ENCODE peak calls at places on chromosomes 2 and 18, in ten cellular contexts. E is fibroblast of pulmonary artery, I is fibroblast of lung, V is HCT116, L is BJ, O is cardiac muscle cell, F is lower leg skin, A is brain microvascular endothelial cell, Y is upper lobe of right lung, Z is A549. S is an unnamed sample.

GRCh38 chr2:70705160-70705850 is 62.7 kb downstream of the ADD2 start:
- DNase-seq in E (no peak), I (no peak), V (no peak), L (no peak), O (no peak), F (peak), A (no peak), Y (no peak), Z (no peak), S (no peak)

GRCh38 chr2:107136749-107137148 is 250.8 kb upstream of the ST6GAL2 start:
- DNase-seq in E (no peak), I (no peak), V (no peak), L (no peak), O (no peak), F (no peak), A (no peak), Y (no peak), Z (no peak), S (no peak)

GRCh38 chr2:228642861-228643260 is 461.4 kb upstream of the SPHKAP start:
- DNase-seq in E (no peak), I (no peak), V (no peak), L (no peak), O (no peak), F (no peak), A (no peak), Y (no peak), Z (no peak), S (no peak)

GRCh38 chr18:24189007-24189528 is 50.2 kb downstream of the CABYR start:
- DNase-seq in E (peak), I (peak), V (no peak), L (no peak), O (no peak), F (no peak), A (no peak), Y (no peak), Z (no peak), S (no peak)

GRCh38 chr18:65725421-65726050 is 25.3 kb upstream of the CDH7 start:
- DNase-seq in E (no peak), I (no peak), V (no peak), L (no peak), O (peak), F (no peak), A (no peak), Y (peak), Z (no peak), S (no peak)

GRCh38 chr2:68726608-68727367 is 7.8 kb upstream of the ARHGAP25 start:
- DNase-seq in E (no peak), I (no peak), V (no peak), L (no peak), O (no peak), F (no peak), A (no peak), Y (no peak), Z (no peak), S (peak)

GRCh38 chr2:177518754-177519153 is 126.2 kb downstream of the AGPS start:
- DNase-seq in E (no peak), I (no peak), V (no peak), L (no peak), O (no peak), F (no peak), A (no peak), Y (no peak), Z (no peak), S (no peak)

GRCh38 chr2:109372614-109373013 is 241.2 kb downstream of the SEPTIN10 start:
- DNase-seq in E (no peak), I (no peak), V (no peak), L (no peak), O (no peak), F (peak), A (no peak), Y (peak), Z (no peak), S (no peak)

GRCh38 chr2:159044804-159045286 is 76.4 kb downstream of the TANC1 start:
- DNase-seq in E (no peak), I (peak), V (no peak), L (no peak), O (no peak), F (no peak), A (no peak), Y (no peak), Z (no peak), S (no peak)

GRCh38 chr2:64626963-64627760 is 26.6 kb downstream of the SERTAD2 start:
- DNase-seq in E (no peak), I (no peak), V (no peak), L (no peak), O (peak), F (peak), A (no peak), Y (no peak), Z (no peak), S (no peak)

GRCh38 chr2:102999958-103000357 is 238.1 kb downstream of the TMEM182 start:
- DNase-seq in E (no peak), I (no peak), V (no peak), L (no peak), O (no peak), F (no peak), A (no peak), Y (no peak), Z (no peak), S (no peak)

GRCh38 chr18:5456577-5457466 is 87.0 kb downstream of the EPB41L3 start:
- DNase-seq in E (peak), I (peak), V (no peak), L (peak), O (peak), F (no peak), A (peak), Y (no peak), Z (no peak), S (peak)

GRCh38 chr2:12741361-12741760 is 24.6 kb downstream of the TRIB2 start:
- DNase-seq in E (no peak), I (no peak), V (no peak), L (no peak), O (no peak), F (no peak), A (no peak), Y (no peak), Z (no peak), S (no peak)

GRCh38 chr2:11677146-11678055 is 7.4 kb upstream of the NTSR2 start:
- DNase-seq in E (no peak), I (no peak), V (no peak), L (no peak), O (peak), F (peak), A (no peak), Y (peak), Z (no peak), S (no peak)

GRCh38 chr2:18671363-18671762 is 82.0 kb upstream of the NT5C1B start:
- DNase-seq in E (no peak), I (no peak), V (no peak), L (no peak), O (no peak), F (no peak), A (no peak), Y (no peak), Z (no peak), S (no peak)

DNA sequence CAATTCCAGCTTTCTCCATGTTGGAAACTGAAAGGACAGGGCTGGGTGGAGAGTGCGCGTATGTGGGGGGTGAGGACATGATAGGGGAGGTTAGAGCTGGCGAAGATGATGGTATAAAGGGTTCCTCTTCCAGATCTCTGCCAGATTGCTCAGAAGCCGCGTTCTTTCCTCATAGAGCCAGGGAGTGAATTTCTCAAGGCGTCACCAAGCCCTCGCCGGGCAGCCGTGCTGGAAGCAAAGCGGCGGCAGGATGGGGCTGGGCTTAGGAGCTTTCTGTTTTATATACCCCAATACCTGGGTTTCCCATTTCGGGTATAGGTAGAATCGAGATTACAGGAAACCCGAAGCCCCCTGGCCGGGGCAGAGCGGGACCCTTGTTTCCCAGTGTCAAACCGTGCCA is 43.8 kb downstream of the DDX18 start:
- DNase-seq in E (no peak), I (no peak), V (no peak), L (no peak), O (no peak), F (no peak), A (no peak), Y (no peak), Z (no peak), S (no peak)
- H3K4me3 ChIP-seq in E (no peak), I (no peak), V (no peak), L (no peak), O (no peak), F (no peak), A (no peak), Y (no peak), Z (no peak), S (no peak)

GRCh38 chr18:63321291-63321690 is 1.7 kb upstream of the BCL2 start:
- DNase-seq in E (no peak), I (no peak), V (no peak), L (no peak), O (no peak), F (no peak), A (no peak), Y (no peak), Z (no peak), S (no peak)

GRCh38 chr18:63325086-63325686 is 5.6 kb upstream of the BCL2 start:
- DNase-seq in E (no peak), I (no peak), V (no peak), L (no peak), O (no peak), F (no peak), A (no peak), Y (no peak), Z (no peak), S (no peak)

GRCh38 chr18:63320690-63321265 is 1.2 kb upstream of the BCL2 start:
- DNase-seq in E (no peak), I (peak), V (no peak), L (no peak), O (peak), F (peak), A (no peak), Y (peak), Z (no peak), S (peak)

GRCh38 chr18:63322246-63322645 is 2.7 kb upstream of the BCL2 start:
- DNase-seq in E (no peak), I (no peak), V (no peak), L (no peak), O (no peak), F (no peak), A (no peak), Y (no peak), Z (no peak), S (no peak)

GRCh38 chr18:63322908-63323634 is 3.5 kb upstream of the BCL2 start:
- DNase-seq in E (peak), I (peak), V (peak), L (no peak), O (peak), F (no peak), A (peak), Y (no peak), Z (peak), S (peak)
- TF ChIP-seq CTCF in E (peak), I (peak), V (peak), L (peak), O (peak), F (no peak), A (peak), Y (peak), Z (peak), S (peak)

DNA sequence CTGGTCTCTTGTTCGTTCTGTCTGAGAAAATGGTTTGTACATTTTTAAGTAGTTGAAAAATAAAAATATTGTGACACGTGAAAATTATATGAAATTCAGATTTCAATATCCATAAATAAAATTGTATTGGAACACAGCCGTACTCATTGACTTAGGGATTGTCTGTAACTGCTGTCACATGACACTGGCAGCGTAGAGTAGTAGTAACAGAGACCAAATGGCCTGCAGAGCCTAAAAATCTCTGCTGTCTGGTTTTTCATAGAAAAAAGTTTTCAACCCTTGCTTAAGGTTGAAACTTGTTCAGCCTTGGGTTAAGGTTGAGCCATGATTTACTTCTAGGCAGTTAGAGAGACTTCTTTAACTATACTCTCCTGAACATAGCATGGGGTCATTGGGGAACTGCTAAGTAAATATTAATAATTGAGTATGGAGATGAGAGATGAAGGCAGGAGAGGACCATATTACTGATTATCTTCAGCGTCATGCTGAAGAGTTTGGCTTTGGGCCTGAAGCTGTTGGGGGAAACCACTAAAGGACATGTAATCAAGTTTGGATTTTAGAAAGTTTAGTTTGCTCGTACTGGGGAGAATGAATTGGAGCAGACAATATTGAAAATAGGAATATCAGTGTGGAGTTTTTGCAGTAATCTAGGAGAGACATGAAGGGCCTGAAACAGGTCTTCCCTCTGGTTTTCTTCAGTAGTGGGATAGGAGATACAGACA is 16.2 kb downstream of the EML4 start:
- DNase-seq in E (no peak), I (no peak), V (no peak), L (no peak), O (no peak), F (no peak), A (no peak), Y (no peak), Z (no peak), S (no peak)
- H3K4me3 ChIP-seq in E (no peak), I (no peak), V (no peak), L (no peak), O (no peak), F (no peak), A (no peak), Y (no peak), Z (no peak), S (no peak)

DNA sequence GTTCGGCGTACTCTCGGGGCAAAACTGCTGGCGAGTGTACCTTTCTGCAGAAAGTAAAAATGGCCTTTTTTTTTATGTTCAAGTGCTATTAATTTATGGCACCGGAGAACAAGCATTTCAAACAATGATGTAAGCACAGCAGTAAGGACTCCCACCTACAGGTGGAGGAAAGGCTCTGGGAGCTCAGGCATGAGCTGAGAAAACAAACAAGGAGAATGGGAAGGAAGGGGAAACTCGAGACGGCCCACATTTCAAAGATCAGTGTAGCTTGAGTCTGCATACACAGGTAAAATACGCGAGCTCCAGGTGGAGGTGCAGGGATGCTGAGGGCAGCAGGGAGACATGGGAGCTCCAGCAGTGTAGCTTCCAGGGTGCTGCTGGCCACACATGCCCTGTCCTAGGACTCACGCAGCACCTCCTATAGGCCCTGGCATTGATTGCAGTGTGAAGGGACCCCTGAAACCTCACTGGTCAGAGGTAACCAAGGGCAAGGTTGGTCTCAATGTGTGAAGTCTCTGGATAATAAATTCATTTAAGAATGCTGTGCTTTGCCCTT is 362.8 kb upstream of the HS6ST1 start:
- DNase-seq in E (no peak), I (no peak), V (no peak), L (no peak), O (no peak), F (peak), A (no peak), Y (no peak), Z (no peak), S (no peak)
- TF ChIP-seq CTCF in E (no peak), I (no peak), V (peak), L (no peak), O (no peak), F (no peak), A (peak), Y (no peak), Z (no peak), S (no peak)